ENCODE peak calls at places on chromosomes 6 and 20, in five cellular contexts. One of them, this sample, is unnamed.

GRCh38 chr6:42406296-42407280 is 45.1 kb downstream of the TRERF1 start:
- DNase-seq in NB4: no peak
- DNase-seq in fibroblast of the aortic adventitia: peak
- DNase-seq in body of pancreas: no peak
- DNase-seq in left lung: no peak
- DNase-seq in this sample: no peak

GRCh38 chr6:91167846-91168245 is 581.0 kb upstream of the MAP3K7 start:
- DNase-seq in fibroblast of the aortic adventitia: no peak
- DNase-seq in left lung: no peak
- DNase-seq in body of pancreas: no peak
- DNase-seq in NB4: no peak
- DNase-seq in this sample: no peak

GRCh38 chr6:41551086-41551702 is 5.0 kb downstream of the FOXP4 start:
- DNase-seq in left lung: no peak
- DNase-seq in fibroblast of the aortic adventitia: no peak
- DNase-seq in NB4: no peak
- DNase-seq in body of pancreas: peak
- DNase-seq in this sample: no peak

GRCh38 chr6:151128764-151129370 is 110.9 kb upstream of the AKAP12 start:
- DNase-seq in left lung: no peak
- DNase-seq in fibroblast of the aortic adventitia: no peak
- DNase-seq in body of pancreas: no peak
- DNase-seq in NB4: no peak
- DNase-seq in this sample: no peak

GRCh38 chr20:47024461-47024937 is 129.9 kb downstream of the EYA2 start:
- DNase-seq in NB4: no peak
- DNase-seq in left lung: no peak
- DNase-seq in fibroblast of the aortic adventitia: peak
- DNase-seq in body of pancreas: no peak
- DNase-seq in this sample: peak

GRCh38 chr6:150150458-150150820 is 7.6 kb downstream of the PPP1R14C start:
- DNase-seq in fibroblast of the aortic adventitia: no peak
- DNase-seq in left lung: no peak
- DNase-seq in body of pancreas: no peak
- DNase-seq in NB4: no peak
- DNase-seq in this sample: no peak

GRCh38 chr6:108766886-108767285 is 81.3 kb upstream of the ARMC2 start:
- DNase-seq in NB4: no peak
- DNase-seq in left lung: no peak
- DNase-seq in fibroblast of the aortic adventitia: no peak
- DNase-seq in body of pancreas: peak
- DNase-seq in this sample: no peak

GRCh38 chr20:54668271-54669053 is 193.1 kb downstream of the DOK5 start:
- DNase-seq in fibroblast of the aortic adventitia: peak
- DNase-seq in left lung: no peak
- DNase-seq in body of pancreas: peak
- DNase-seq in NB4: peak
- DNase-seq in this sample: no peak

GRCh38 chr6:157070403-157071107 is 252.8 kb downstream of the TMEM242 start:
- DNase-seq in fibroblast of the aortic adventitia: peak
- DNase-seq in body of pancreas: no peak
- DNase-seq in left lung: no peak
- DNase-seq in NB4: no peak
- DNase-seq in this sample: no peak

GRCh38 chr20:4195499-4195898 is 180.1 kb upstream of the RNF24 start:
- DNase-seq in NB4: no peak
- DNase-seq in left lung: no peak
- DNase-seq in fibroblast of the aortic adventitia: peak
- DNase-seq in body of pancreas: no peak
- DNase-seq in this sample: no peak

GRCh38 chr6:46175976-46176375 is 5.2 kb upstream of the ENPP5 start:
- DNase-seq in left lung: no peak
- DNase-seq in body of pancreas: no peak
- DNase-seq in NB4: no peak
- DNase-seq in fibroblast of the aortic adventitia: no peak
- DNase-seq in this sample: no peak

GRCh38 chr6:119533603-119534279 is 184.2 kb upstream of the MAN1A1 start:
- DNase-seq in NB4: no peak
- DNase-seq in fibroblast of the aortic adventitia: peak
- DNase-seq in body of pancreas: peak
- DNase-seq in left lung: no peak
- DNase-seq in this sample: no peak

GRCh38 chr6:148765878-148766808 is 19.3 kb downstream of the UST start:
- DNase-seq in NB4: no peak
- DNase-seq in body of pancreas: no peak
- DNase-seq in fibroblast of the aortic adventitia: no peak
- DNase-seq in left lung: no peak
- DNase-seq in this sample: no peak

GRCh38 chr6:75546401-75546800 is 52.8 kb upstream of the FILIP1 start:
- DNase-seq in NB4: peak
- DNase-seq in left lung: no peak
- DNase-seq in body of pancreas: no peak
- DNase-seq in fibroblast of the aortic adventitia: peak
- DNase-seq in this sample: no peak

GRCh38 chr6:37131104-37131959 is 38.6 kb upstream of the PIM1 start:
- DNase-seq in body of pancreas: peak
- DNase-seq in NB4: no peak
- DNase-seq in left lung: peak
- DNase-seq in fibroblast of the aortic adventitia: peak
- DNase-seq in this sample: no peak

GRCh38 chr6:57172136-57173055 is at the start of gene BAG2:
- DNase-seq in NB4: peak
- DNase-seq in left lung: peak
- DNase-seq in body of pancreas: peak
- DNase-seq in fibroblast of the aortic adventitia: peak
- DNase-seq in this sample: peak

GRCh38 chr6:35403544-35404442 is 48.3 kb upstream of the FANCE start:
- DNase-seq in fibroblast of the aortic adventitia: no peak
- DNase-seq in NB4: no peak
- DNase-seq in body of pancreas: no peak
- DNase-seq in left lung: no peak
- DNase-seq in this sample: no peak

GRCh38 chr6:95017922-95018321 is 559.4 kb upstream of the MANEA start:
- DNase-seq in body of pancreas: no peak
- DNase-seq in NB4: no peak
- DNase-seq in fibroblast of the aortic adventitia: no peak
- DNase-seq in left lung: no peak
- DNase-seq in this sample: no peak

GRCh38 chr6:104256547-104257144 is 603.1 kb downstream of the HACE1 start:
- DNase-seq in body of pancreas: no peak
- DNase-seq in fibroblast of the aortic adventitia: no peak
- DNase-seq in left lung: no peak
- DNase-seq in NB4: no peak
- DNase-seq in this sample: no peak

GRCh38 chr6:1024587-1024986 is 287.3 kb upstream of the FOXQ1 start:
- DNase-seq in fibroblast of the aortic adventitia: peak
- DNase-seq in left lung: no peak
- DNase-seq in body of pancreas: no peak
- DNase-seq in NB4: peak
- DNase-seq in this sample: peak

GRCh38 chr20:45897692-45898091 is 6.6 kb downstream of the CTSA start:
- DNase-seq in fibroblast of the aortic adventitia: no peak
- DNase-seq in left lung: no peak
- DNase-seq in body of pancreas: no peak
- DNase-seq in NB4: no peak
- DNase-seq in this sample: no peak

GRCh38 chr20:42649716-42650115 is 540.0 kb downstream of the PTPRT start:
- DNase-seq in left lung: no peak
- DNase-seq in fibroblast of the aortic adventitia: no peak
- DNase-seq in body of pancreas: no peak
- DNase-seq in NB4: no peak
- DNase-seq in this sample: no peak

GRCh38 chr6:164227952-164228522 is 813.5 kb downstream of the QKI start:
- DNase-seq in fibroblast of the aortic adventitia: no peak
- DNase-seq in NB4: no peak
- DNase-seq in body of pancreas: peak
- DNase-seq in left lung: no peak
- DNase-seq in this sample: no peak

GRCh38 chr6:100382031-100382430 is 82.7 kb downstream of the SIM1 start:
- DNase-seq in left lung: no peak
- DNase-seq in fibroblast of the aortic adventitia: no peak
- DNase-seq in body of pancreas: no peak
- DNase-seq in NB4: no peak
- DNase-seq in this sample: no peak

GRCh38 chr6:3490622-3490980 is 33.8 kb upstream of the SLC22A23 start:
- DNase-seq in body of pancreas: no peak
- DNase-seq in left lung: no peak
- DNase-seq in NB4: no peak
- DNase-seq in fibroblast of the aortic adventitia: peak
- DNase-seq in this sample: no peak

GRCh38 chr20:47493954-47494293 is 7.8 kb upstream of the NCOA3 start:
- DNase-seq in fibroblast of the aortic adventitia: no peak
- DNase-seq in left lung: no peak
- DNase-seq in body of pancreas: peak
- DNase-seq in NB4: no peak
- DNase-seq in this sample: no peak

DNA sequence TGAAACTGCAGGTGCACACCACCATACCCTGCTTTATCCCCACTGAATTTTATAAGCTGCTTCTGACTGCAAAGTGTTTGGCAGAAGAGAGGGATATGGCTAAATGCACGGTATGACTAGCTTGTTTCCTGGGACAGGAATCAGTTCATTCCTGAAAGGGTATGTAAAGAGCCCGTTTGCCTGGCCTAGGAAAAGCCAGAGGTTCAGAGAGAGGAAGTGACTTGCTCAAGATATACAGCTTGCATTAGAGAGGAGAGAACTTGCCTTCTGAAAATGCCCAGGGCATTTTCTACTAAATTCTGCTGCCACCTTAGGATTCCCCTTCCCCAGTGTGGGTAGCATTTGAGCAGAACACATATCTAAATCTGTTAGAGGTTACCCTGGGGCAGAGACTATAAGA is 683 bp upstream of the GCNT2 start:
- DNase-seq in body of pancreas: no peak
- DNase-seq in fibroblast of the aortic adventitia: peak
- DNase-seq in NB4: peak
- DNase-seq in left lung: no peak
- DNase-seq in this sample: no peak
- H3K4me3 ChIP-seq in body of pancreas: no peak
- H3K4me3 ChIP-seq in fibroblast of the aortic adventitia: no peak
- H3K4me3 ChIP-seq in NB4: peak
- H3K4me3 ChIP-seq in left lung: no peak
- H3K4me3 ChIP-seq in this sample: peak

DNA sequence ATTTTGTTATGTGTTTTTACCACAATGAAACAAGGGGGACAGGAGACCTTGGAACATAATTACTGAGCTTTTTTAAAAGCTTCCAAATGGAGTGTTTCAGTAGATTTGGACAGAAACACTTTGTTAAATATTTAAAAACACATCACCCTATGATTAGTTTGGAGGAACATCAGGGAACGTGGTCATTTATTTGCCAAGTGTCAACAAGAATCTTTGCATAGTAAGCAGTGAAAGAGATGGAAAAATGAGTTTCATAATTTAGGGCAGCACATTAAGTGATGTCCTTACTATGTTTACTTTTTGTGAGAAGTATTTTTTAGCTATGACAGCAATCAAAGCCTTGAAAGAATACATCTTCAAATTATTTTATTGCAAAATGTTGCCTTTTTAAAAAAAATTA is 82.6 kb downstream of the PROKR2 start:
- DNase-seq in NB4: no peak
- DNase-seq in body of pancreas: no peak
- DNase-seq in left lung: no peak
- DNase-seq in fibroblast of the aortic adventitia: no peak
- DNase-seq in this sample: no peak
- H3K4me3 ChIP-seq in NB4: no peak
- H3K4me3 ChIP-seq in body of pancreas: no peak
- H3K4me3 ChIP-seq in left lung: no peak
- H3K4me3 ChIP-seq in fibroblast of the aortic adventitia: no peak
- H3K4me3 ChIP-seq in this sample: no peak

DNA sequence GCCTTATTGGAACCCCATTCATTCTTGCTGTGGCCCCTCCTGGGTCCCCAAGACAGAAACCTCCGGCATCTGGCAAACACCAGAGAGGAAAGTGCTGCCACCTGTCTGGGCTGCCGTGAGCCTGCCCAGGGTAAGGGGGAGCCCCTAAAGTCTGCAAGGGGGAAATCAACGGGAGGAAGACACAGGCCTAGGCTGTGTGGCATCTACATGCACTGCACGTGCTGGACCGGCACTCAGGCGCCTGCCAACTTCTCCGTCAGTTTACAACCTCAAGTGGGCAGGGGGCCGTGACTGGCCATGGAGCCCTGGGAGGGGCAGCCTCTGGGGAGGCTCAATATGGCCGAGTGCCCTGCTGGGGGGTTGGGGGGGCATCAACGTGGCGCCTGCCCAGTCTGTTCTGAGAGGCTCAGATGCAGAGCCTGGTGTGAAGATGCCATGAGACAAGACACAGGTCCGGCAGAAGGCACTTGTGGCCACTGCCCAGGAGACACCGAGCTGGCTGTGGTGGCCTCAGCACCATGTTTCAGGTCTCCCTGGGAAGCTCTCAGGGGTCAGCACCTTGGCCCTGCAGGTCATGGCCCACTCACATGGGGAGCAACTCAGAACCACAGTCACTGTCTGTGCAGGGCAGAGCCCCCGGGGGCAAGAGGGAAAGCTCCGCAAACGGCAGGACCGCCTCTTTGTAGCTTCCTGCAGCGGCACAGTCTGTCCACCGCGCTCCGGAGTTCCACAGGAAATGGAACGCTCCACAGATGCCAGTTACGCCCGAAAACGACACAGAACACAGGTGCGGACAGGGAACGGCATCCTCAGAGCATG is 8.4 kb downstream of the UCKL1 start:
- DNase-seq in NB4: no peak
- DNase-seq in left lung: no peak
- DNase-seq in body of pancreas: no peak
- DNase-seq in fibroblast of the aortic adventitia: no peak
- DNase-seq in this sample: no peak
- H3K4me3 ChIP-seq in NB4: no peak
- H3K4me3 ChIP-seq in left lung: no peak
- H3K4me3 ChIP-seq in body of pancreas: no peak
- H3K4me3 ChIP-seq in fibroblast of the aortic adventitia: no peak
- H3K4me3 ChIP-seq in this sample: no peak

DNA sequence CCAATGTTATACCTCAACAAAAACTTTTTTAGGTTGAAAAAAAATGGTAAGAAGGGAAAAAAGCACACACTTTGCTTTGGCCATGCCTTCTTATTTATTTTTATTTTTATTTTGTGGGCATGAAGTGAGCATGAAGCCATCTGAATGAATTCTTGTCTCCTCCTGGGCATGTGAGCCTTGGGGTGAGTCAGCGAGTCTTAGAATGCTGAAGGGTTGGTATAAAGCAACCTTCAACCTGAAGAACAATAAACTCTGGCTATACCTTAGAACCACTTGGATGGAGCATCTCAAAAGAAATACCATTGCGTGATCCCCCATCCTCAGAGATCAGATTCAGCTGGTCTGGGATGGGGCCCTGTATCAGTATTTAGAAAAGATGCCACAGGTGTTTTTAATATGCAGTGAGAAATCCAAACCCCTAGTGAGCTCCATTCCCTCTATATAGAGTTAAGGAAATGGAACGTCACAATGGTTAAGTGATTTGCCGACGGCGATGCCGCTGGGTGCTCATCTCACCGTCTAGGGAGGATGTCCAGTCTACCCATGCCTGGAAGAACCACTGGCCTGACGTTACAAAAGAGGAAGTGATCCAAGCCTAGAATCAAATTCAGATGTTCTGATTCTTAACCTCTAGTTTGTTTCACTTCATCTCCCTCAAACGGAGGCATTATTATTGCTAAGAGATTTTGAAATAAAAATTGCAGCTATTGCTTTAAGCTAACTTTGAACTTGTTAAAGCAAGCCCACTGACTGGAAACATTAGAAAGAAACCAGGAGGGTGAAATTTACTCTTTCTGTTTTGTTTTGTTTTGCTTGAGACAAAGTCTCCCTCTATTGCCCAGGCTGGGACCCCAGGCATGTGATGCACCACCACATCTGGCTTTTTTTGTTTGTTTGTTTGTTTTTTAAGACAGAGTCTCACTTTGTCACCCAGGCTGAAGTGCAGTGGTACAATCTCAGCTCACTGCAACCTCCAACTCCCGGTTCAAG is 67.1 kb downstream of the EDN1 start:
- DNase-seq in left lung: no peak
- DNase-seq in fibroblast of the aortic adventitia: no peak
- DNase-seq in NB4: peak
- DNase-seq in body of pancreas: no peak
- DNase-seq in this sample: no peak
- H3K4me3 ChIP-seq in left lung: no peak
- H3K4me3 ChIP-seq in fibroblast of the aortic adventitia: no peak
- H3K4me3 ChIP-seq in NB4: no peak
- H3K4me3 ChIP-seq in body of pancreas: no peak
- H3K4me3 ChIP-seq in this sample: no peak